ENCODE peak calls at places on chromosomes 4 and X, in six cellular contexts. B is CD4-positive, CD25-positive, alpha-beta regulatory T cell; X is NCI-H2171 treated with DMSO at 0.1 percent for 48 hours; D is body of pancreas; L is T follicular helper cell; Q is AG08396. V is an unnamed sample.

GRCh38 chr4:146214238-146214637 is at the start of gene REELD1:
- DNase-seq in B (no peak), X (no peak), D (no peak), L (no peak), Q (no peak), V (no peak)

GRCh38 chr4:24472514-24473308 is 111.6 kb downstream of the DHX15 start:
- DNase-seq in B (peak), X (peak), D (peak), L (peak), Q (peak), V (peak)

GRCh38 chr4:80295331-80295730 is 28.9 kb downstream of the FGF5 start:
- DNase-seq in B (no peak), X (no peak), D (no peak), L (no peak), Q (no peak), V (no peak)

GRCh38 chrX:69264134-69264533 is 98.9 kb upstream of the PJA1 start:
- DNase-seq in B (no peak), X (no peak), D (no peak), L (no peak), Q (no peak), V (no peak)

GRCh38 chr4:128427832-128428366 is 140.3 kb upstream of the PGRMC2 start:
- DNase-seq in B (no peak), X (peak), D (peak), L (no peak), Q (peak), V (peak)

GRCh38 chr4:6932918-6933317 is 23.3 kb downstream of the TBC1D14 start:
- DNase-seq in B (no peak), X (no peak), D (no peak), L (no peak), Q (no peak), V (no peak)

GRCh38 chrX:45524296-45524695 is 323.6 kb upstream of the DIPK2B start:
- DNase-seq in B (no peak), X (no peak), D (no peak), L (no peak), Q (no peak), V (no peak)

GRCh38 chrX:17735396-17735795 is 1.9 kb upstream of the SCML1 start:
- DNase-seq in B (no peak), X (no peak), D (no peak), L (no peak), Q (no peak), V (no peak)

GRCh38 chr4:57691370-57691769 is 581.2 kb upstream of the IGFBP7 start:
- DNase-seq in B (no peak), X (no peak), D (no peak), L (no peak), Q (no peak), V (no peak)

GRCh38 chr4:57039345-57039744 is 60.6 kb downstream of the POLR2B start:
- DNase-seq in B (no peak), X (no peak), D (no peak), L (no peak), Q (no peak), V (no peak)

GRCh38 chr4:67928547-67928946 is 34.7 kb downstream of the TMPRSS11A start:
- DNase-seq in B (no peak), X (no peak), D (no peak), L (no peak), Q (no peak), V (no peak)

GRCh38 chr4:11263208-11263607 is 165.5 kb downstream of the HS3ST1 start:
- DNase-seq in B (no peak), X (no peak), D (no peak), L (no peak), Q (no peak), V (no peak)

GRCh38 chrX:5474282-5474681 is 754.4 kb downstream of the NLGN4X start:
- DNase-seq in B (no peak), X (no peak), D (no peak), L (no peak), Q (no peak), V (no peak)

GRCh38 chr4:26346203-26346620 is 25.4 kb downstream of the RBPJ start:
- DNase-seq in B (peak), X (no peak), D (no peak), L (no peak), Q (no peak), V (peak)

GRCh38 chr4:114146947-114147618 is 167.6 kb upstream of the ARSJ start:
- DNase-seq in B (no peak), X (no peak), D (no peak), L (no peak), Q (no peak), V (no peak)

GRCh38 chrX:40153335-40154221 is 55.8 kb upstream of the BCOR start:
- DNase-seq in B (no peak), X (peak), D (peak), L (peak), Q (peak), V (no peak)

GRCh38 chr4:128942547-128942946 is 133.0 kb downstream of the JADE1 start:
- DNase-seq in B (no peak), X (no peak), D (no peak), L (no peak), Q (no peak), V (no peak)

GRCh38 chr4:147942729-147943128 is 210.8 kb downstream of the ARHGAP10 start:
- DNase-seq in B (no peak), X (no peak), D (no peak), L (no peak), Q (no peak), V (no peak)

GRCh38 chr4:78661923-78662521 is 110.5 kb downstream of the ANXA3 start:
- DNase-seq in B (no peak), X (no peak), D (no peak), L (no peak), Q (peak), V (peak)

GRCh38 chrX:47316276-47317025 is 53.9 kb upstream of the ZNF157 start:
- DNase-seq in B (no peak), X (no peak), D (peak), L (no peak), Q (peak), V (no peak)

GRCh38 chr4:54016504-54016903 is 47.9 kb downstream of the CHIC2 start:
- DNase-seq in B (no peak), X (no peak), D (no peak), L (no peak), Q (no peak), V (no peak)

GRCh38 chr4:108940086-108941033 is 177.5 kb upstream of the ETNPPL start:
- DNase-seq in B (no peak), X (no peak), D (no peak), L (no peak), Q (no peak), V (no peak)

GRCh38 chr4:114383721-114384120 is 214.9 kb upstream of the UGT8 start:
- DNase-seq in B (no peak), X (no peak), D (no peak), L (no peak), Q (peak), V (peak)

GRCh38 chr4:7666744-7667143 is 232.0 kb upstream of the PSAPL1 start:
- DNase-seq in B (no peak), X (no peak), D (no peak), L (no peak), Q (no peak), V (no peak)

GRCh38 chrX:77009691-77010090 is 437.5 kb upstream of the FGF16 start:
- DNase-seq in B (no peak), X (no peak), D (no peak), L (no peak), Q (peak), V (no peak)

GRCh38 chr4:48585401-48585800 is 95.3 kb downstream of the ZAR1 start:
- DNase-seq in B (no peak), X (no peak), D (no peak), L (no peak), Q (no peak), V (no peak)

GRCh38 chrX:38018734-38019410 is 12.5 kb downstream of the SYTL5 start:
- DNase-seq in B (no peak), X (no peak), D (peak), L (no peak), Q (no peak), V (no peak)

GRCh38 chr4:156962551-156962974 is 9.0 kb downstream of the PDGFC start:
- DNase-seq in B (no peak), X (no peak), D (peak), L (no peak), Q (peak), V (peak)

GRCh38 chr4:122666527-122667245 is 45.8 kb upstream of the IL21 start:
- DNase-seq in B (no peak), X (no peak), D (no peak), L (no peak), Q (peak), V (peak)

GRCh38 chr4:139454646-139455045 is 725 bp downstream of the RAB33B start:
- DNase-seq in B (no peak), X (no peak), D (no peak), L (no peak), Q (no peak), V (no peak)

GRCh38 chr4:88242144-88242543 is 42.2 kb downstream of the PPM1K start:
- DNase-seq in B (no peak), X (peak), D (no peak), L (no peak), Q (no peak), V (no peak)

GRCh38 chrX:38409289-38409688 is 56.9 kb downstream of the OTC start:
- DNase-seq in B (no peak), X (peak), D (no peak), L (no peak), Q (no peak), V (no peak)